ENCODE peak calls at places on chromosome 22, in seven cellular contexts. R, Q, G, J, E, Y and M are unnamed samples.

GRCh38 chr22:36619797-36620390 is 83.7 kb downstream of the CACNG2 start:
- DNase-seq in Q (no peak), R (no peak), Y (no peak), G (no peak), J (no peak), E (no peak), M (no peak)

GRCh38 chr22:17964647-17965046 is 59.7 kb downstream of the MICAL3 start:
- DNase-seq in Q (no peak), J (no peak), E (no peak), R (no peak), G (no peak), Y (no peak), M (no peak)

GRCh38 chr22:31137721-31138120 is 2.6 kb downstream of the PLA2G3 start:
- DNase-seq in Y (no peak), Q (no peak), J (peak), R (no peak), E (no peak), G (no peak), M (no peak)

GRCh38 chr22:43889366-43890253 is 2.2 kb downstream of the PNPLA5 start:
- DNase-seq in E (no peak), Q (no peak), R (peak), J (peak), G (no peak), Y (no peak), M (no peak)

GRCh38 chr22:43848366-43849171 is 13.7 kb downstream of the SULT4A1 start:
- DNase-seq in G (no peak), J (peak), R (peak), E (no peak), Y (no peak), Q (peak), M (no peak)

GRCh38 chr22:27175974-27176373 is 518.6 kb downstream of the MIAT start:
- DNase-seq in G (no peak), Y (no peak), E (no peak), J (no peak), Q (no peak), R (no peak), M (no peak)

GRCh38 chr22:39546889-39547586 is 14.5 kb upstream of the RPS19BP1 start:
- DNase-seq in Q (no peak), E (no peak), R (peak), Y (no peak), G (no peak), J (no peak), M (no peak)

GRCh38 chr22:36409067-36409466 is 21.3 kb upstream of the MYH9 start:
- DNase-seq in J (no peak), E (no peak), R (no peak), Y (no peak), G (no peak), Q (no peak), M (no peak)

GRCh38 chr22:40178417-40179409 is 988 bp downstream of the TNRC6B start:
- DNase-seq in Y (peak), G (no peak), R (peak), Q (no peak), E (no peak), J (no peak), M (no peak)

GRCh38 chr22:39707351-39707750 is 136.8 kb downstream of the CACNA1I start:
- DNase-seq in E (no peak), Q (no peak), Y (no peak), J (no peak), G (no peak), R (no peak), M (no peak)

GRCh38 chr22:44839061-44839460 is 86.7 kb downstream of the ARHGAP8 start:
- DNase-seq in J (no peak), Y (no peak), Q (no peak), G (no peak), E (no peak), R (no peak), M (no peak)

GRCh38 chr22:44793506-44794225 is 41.3 kb downstream of the ARHGAP8 start:
- DNase-seq in Y (no peak), R (no peak), E (no peak), J (no peak), G (no peak), Q (no peak), M (no peak)

GRCh38 chr22:38843716-38844660 is at the start of gene NPTXR:
- DNase-seq in J (no peak), Q (no peak), G (no peak), R (no peak), Y (no peak), E (no peak), M (no peak)

GRCh38 chr22:44209343-44209742 is 28.6 kb downstream of the PARVG start:
- DNase-seq in R (no peak), Q (no peak), Y (no peak), G (no peak), J (no peak), E (no peak), M (no peak)

GRCh38 chr22:31241200-31241599 is 29.1 kb downstream of the LIMK2 start:
- DNase-seq in G (no peak), Y (peak), J (no peak), R (peak), E (no peak), Q (no peak), M (no peak)

GRCh38 chr22:36583546-36583945 is 54.6 kb upstream of the EIF3D start:
- DNase-seq in G (no peak), Q (no peak), Y (no peak), E (no peak), J (no peak), R (no peak), M (no peak)

GRCh38 chr22:39029227-39029626 is 8.3 kb downstream of the APOBEC3D start:
- DNase-seq in E (no peak), Q (no peak), R (no peak), G (no peak), Y (no peak), J (no peak), M (no peak)

GRCh38 chr22:44462246-44463015 is 35.6 kb downstream of the RTL6 start:
- DNase-seq in R (no peak), Y (peak), J (no peak), G (no peak), Q (no peak), E (no peak), M (no peak)

GRCh38 chr22:44493206-44493605 is 4.8 kb downstream of the RTL6 start:
- DNase-seq in Q (no peak), Y (no peak), G (no peak), E (no peak), R (no peak), J (no peak), M (no peak)

GRCh38 chr22:36465232-36466021 is 16.0 kb downstream of the TXN2 start:
- DNase-seq in J (peak), R (peak), G (no peak), Y (peak), E (peak), Q (peak), M (peak)

GRCh38 chr22:30249049-30250038 is 2.8 kb upstream of the LIF start:
- DNase-seq in Q (no peak), J (no peak), G (no peak), E (no peak), Y (peak), R (no peak), M (no peak)

GRCh38 chr22:26842103-26842502 is 184.7 kb downstream of the MIAT start:
- DNase-seq in Y (no peak), Q (no peak), R (no peak), E (no peak), J (no peak), G (no peak), M (no peak)

GRCh38 chr22:41021039-41021654 is 70.0 kb downstream of the RBX1 start:
- DNase-seq in Q (no peak), E (no peak), R (no peak), G (no peak), Y (peak), J (peak), M (no peak)

GRCh38 chr22:37378642-37379058 is 48.6 kb downstream of the ELFN2 start:
- DNase-seq in Y (no peak), J (no peak), G (no peak), Q (no peak), E (no peak), R (no peak), M (no peak)

GRCh38 chr22:44536411-44536810 is 38.4 kb upstream of the RTL6 start:
- DNase-seq in E (no peak), Y (no peak), R (no peak), J (no peak), Q (no peak), G (no peak), M (no peak)

GRCh38 chr22:40463017-40463631 is 92.7 kb downstream of the SGSM3 start:
- DNase-seq in R (no peak), Y (peak), E (no peak), J (no peak), G (no peak), Q (no peak), M (no peak)

GRCh38 chr22:48627203-48627602 is 1200.5 kb downstream of the BRD1 start:
- DNase-seq in Y (no peak), R (no peak), Q (no peak), G (no peak), J (no peak), E (no peak), M (no peak)

GRCh38 chr22:30649430-30650007 is 13.9 kb downstream of the SLC35E4 start:
- DNase-seq in R (peak), J (no peak), Y (peak), G (no peak), E (peak), Q (peak), M (no peak)

GRCh38 chr22:44676441-44677298 is 25.3 kb upstream of the PRR5 start:
- DNase-seq in R (no peak), J (no peak), Q (no peak), G (no peak), Y (peak), E (no peak), M (no peak)

GRCh38 chr22:31005535-31005934 is 36.5 kb downstream of the TUG1 start:
- DNase-seq in Y (no peak), G (no peak), J (no peak), R (no peak), E (no peak), Q (no peak), M (no peak)

GRCh38 chr22:27019827-27020226 is 362.4 kb downstream of the MIAT start:
- DNase-seq in J (no peak), Y (no peak), R (no peak), E (no peak), Q (no peak), G (no peak), M (no peak)

GRCh38 chr22:22655452-22656108 is 11.2 kb downstream of the GGTLC2 start:
- DNase-seq in J (no peak), R (peak), Y (no peak), Q (no peak), G (no peak), E (no peak), M (no peak)

GRCh38 chr22:41078975-41079374 is 13.4 kb upstream of the EP300 start:
- DNase-seq in E (no peak), G (no peak), R (no peak), J (no peak), Y (no peak), Q (no peak), M (no peak)

DNA sequence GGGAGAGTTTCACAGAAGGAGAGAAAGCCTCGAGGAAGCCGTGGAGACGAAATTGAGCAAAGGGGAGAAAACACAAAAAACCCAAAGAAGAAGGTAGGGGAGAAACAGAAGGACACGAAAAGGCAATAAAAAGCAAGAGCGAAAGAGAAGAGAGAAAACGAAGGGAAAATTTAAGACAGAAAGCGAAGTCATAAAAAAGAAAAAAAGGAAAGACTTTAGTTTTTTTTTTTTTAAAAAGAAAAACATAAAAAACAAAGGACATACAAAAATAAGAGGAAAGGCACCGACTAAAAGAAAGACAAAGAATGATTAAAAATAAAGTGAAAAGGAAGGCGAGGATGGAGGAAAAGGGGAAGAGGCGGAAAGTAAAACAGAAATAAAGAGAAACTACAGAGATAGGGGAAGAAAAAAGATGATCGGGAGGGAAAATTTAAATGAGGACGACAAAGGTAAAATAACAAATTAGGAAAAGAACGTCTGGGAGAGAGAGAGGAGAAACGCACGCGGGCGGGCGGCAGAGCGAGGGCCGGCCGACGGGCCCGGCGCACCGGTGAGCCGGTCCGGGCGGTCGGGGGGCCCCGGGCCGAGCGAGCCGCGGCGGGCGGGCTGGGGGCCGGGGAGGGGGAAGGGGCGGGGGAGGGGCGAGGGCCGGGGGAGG is 455 bp upstream of the TBX1 start:
- DNase-seq in Y (no peak), G (no peak), J (no peak), R (no peak), E (no peak), Q (no peak), M (no peak)
- H3K4me3 ChIP-seq in Y (no peak), G (no peak), J (peak), R (no peak), E (no peak), Q (no peak), M (peak)

GRCh38 chr22:42282943-42283287 is 12.5 kb upstream of the TCF20 start:
- DNase-seq in Q (no peak), J (peak), R (no peak), E (no peak), Y (no peak), G (no peak), M (no peak)

GRCh38 chr22:42281284-42281683 is 10.8 kb upstream of the TCF20 start:
- DNase-seq in J (peak), Y (no peak), E (no peak), G (no peak), Q (no peak), R (no peak), M (no peak)

GRCh38 chr22:42282252-42282942 is 11.9 kb upstream of the TCF20 start:
- DNase-seq in E (no peak), Q (no peak), G (no peak), Y (no peak), R (no peak), J (peak), M (no peak)

GRCh38 chr22:42280836-42281235 is 10.4 kb upstream of the TCF20 start:
- DNase-seq in E (no peak), Y (no peak), G (no peak), J (no peak), Q (no peak), R (no peak), M (no peak)

GRCh38 chr22:42281706-42282251 is 11.3 kb upstream of the TCF20 start:
- DNase-seq in Q (no peak), Y (no peak), E (no peak), G (no peak), R (no peak), J (peak), M (no peak)
- TF ChIP-seq CTCF in Q (no peak), Y (no peak), E (no peak), G (no peak), R (no peak), J (no peak), M (no peak)

DNA sequence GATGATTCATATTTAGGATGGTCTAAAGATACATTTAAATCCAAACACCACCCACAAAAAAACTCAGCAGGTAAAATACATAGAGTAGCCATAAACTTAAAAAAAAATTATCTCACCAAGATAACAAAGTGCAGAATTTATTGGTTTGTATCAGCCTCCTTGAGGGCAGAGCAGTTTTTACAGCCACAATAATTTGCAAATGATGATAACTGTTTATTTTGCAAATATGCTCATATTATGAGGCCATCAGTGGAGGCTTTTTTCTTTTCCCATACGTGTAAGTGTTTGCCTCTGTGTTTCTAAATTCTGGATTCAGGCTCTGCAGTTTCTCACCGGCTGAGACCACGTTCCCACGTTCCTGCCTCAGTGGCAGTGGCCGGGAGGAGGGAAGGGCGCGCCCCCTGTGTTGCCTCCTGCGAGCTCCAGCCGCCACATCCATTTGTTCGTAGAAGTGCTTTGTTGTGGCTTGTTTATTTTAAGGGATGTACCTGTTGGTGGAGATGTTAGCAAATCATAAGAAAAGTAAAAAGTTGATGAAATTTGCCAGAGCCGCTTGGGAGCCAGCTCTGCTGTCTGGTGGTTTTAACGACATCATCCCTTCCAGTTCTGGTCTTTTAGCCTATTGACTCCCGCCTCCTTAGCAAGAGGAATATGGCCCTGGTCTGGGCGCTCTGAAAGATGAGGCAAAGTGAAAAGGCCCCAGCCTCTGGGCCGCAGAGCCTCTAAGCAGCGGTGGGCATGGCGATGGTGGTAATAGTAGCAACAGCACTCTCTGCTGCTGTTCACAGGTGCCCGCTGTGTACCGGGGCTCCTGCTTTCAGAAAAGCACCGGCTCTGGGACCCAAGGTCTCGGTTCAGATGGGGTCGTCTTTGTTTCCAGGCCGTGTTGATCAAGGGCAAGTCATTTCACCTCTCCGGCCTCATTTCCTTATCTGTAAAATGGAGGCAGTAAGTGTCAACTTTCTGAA is 66.7 kb upstream of the PPARA start:
- DNase-seq in R (no peak), G (no peak), Q (no peak), E (no peak), Y (no peak), J (peak), M (no peak)
- H3K4me3 ChIP-seq in R (peak), G (peak), Q (peak), E (no peak), Y (no peak), J (peak), M (no peak)

GRCh38 chr22:19088866-19089595 is 33.2 kb downstream of the DGCR2 start:
- DNase-seq in R (no peak), J (peak), Q (no peak), E (no peak), G (no peak), Y (no peak), M (no peak)
- TF ChIP-seq CTCF in R (no peak), J (no peak), Q (no peak), E (no peak), G (no peak), Y (no peak), M (no peak)

GRCh38 chr22:46746620-46747019 is 8.6 kb upstream of the CERK start:
- DNase-seq in E (no peak), J (no peak), R (no peak), Y (no peak), Q (no peak), G (no peak), M (no peak)
- H3K4me3 ChIP-seq in E (no peak), J (no peak), R (no peak), Y (no peak), Q (no peak), G (no peak), M (no peak)

GRCh38 chr22:21622624-21623401 is 7.0 kb downstream of the YDJC start:
- DNase-seq in E (no peak), Y (no peak), G (no peak), Q (no peak), J (no peak), R (no peak), M (no peak)

GRCh38 chr22:21626073-21626734 is 3.6 kb downstream of the YDJC start:
- DNase-seq in R (no peak), Y (no peak), E (no peak), Q (no peak), G (no peak), J (no peak), M (no peak)

GRCh38 chr22:21624880-21625791 is 4.7 kb downstream of the YDJC start:
- DNase-seq in E (no peak), R (no peak), Y (no peak), Q (no peak), J (no peak), G (no peak), M (no peak)

GRCh38 chr22:21623402-21623970 is 6.3 kb downstream of the YDJC start:
- DNase-seq in G (no peak), J (no peak), Q (no peak), Y (no peak), E (no peak), R (no peak), M (no peak)

GRCh38 chr22:21624120-21624879 is 5.5 kb downstream of the YDJC start:
- DNase-seq in E (no peak), J (no peak), R (no peak), Q (no peak), Y (peak), G (no peak), M (no peak)
- TF ChIP-seq CTCF in E (no peak), J (peak), R (peak), Q (peak), Y (peak), G (peak), M (peak)

GRCh38 chr22:23837496-23837859 is 1.3 kb downstream of the DERL3 start:
- DNase-seq in Y (no peak), R (no peak), J (no peak), G (no peak), Q (no peak), E (no peak), M (no peak)
- H3K4me3 ChIP-seq in Y (no peak), R (no peak), J (no peak), G (no peak), Q (no peak), E (no peak), M (no peak)